ENCODE peak calls at places on chromosomes 5 and 9, in four cellular contexts. G is Peyer's patch, R is astrocyte, M is A673. N is an unnamed sample.

GRCh38 chr5:1270933-1271914 is 23.6 kb downstream of the TERT start:
- DNase-seq in G (no peak), R (no peak), M (no peak), N (no peak)

GRCh38 chr9:122340161-122340560 is 30.7 kb upstream of the PTGS1 start:
- DNase-seq in G (no peak), R (no peak), M (peak; percentile 24), N (no peak)

GRCh38 chr9:115672477-115673316 is 480.9 kb upstream of the PAPPA start:
- DNase-seq in G (no peak), R (peak; percentile 99), M (peak; percentile 72), N (no peak)

GRCh38 chr5:145980718-145981117 is 44.3 kb downstream of the SH3RF2 start:
- DNase-seq in G (no peak), R (no peak), M (no peak), N (no peak)

GRCh38 chr5:61370496-61370895 is 38.4 kb downstream of the ZSWIM6 start:
- DNase-seq in G (peak; percentile 58), R (no peak), M (no peak), N (no peak)

GRCh38 chr5:150097152-150097551 is 10.8 kb upstream of the CSF1R start:
- DNase-seq in G (no peak), R (no peak), M (no peak), N (no peak)

GRCh38 chr5:141504216-141504615 is 15.3 kb downstream of the PCDHGC5 start:
- DNase-seq in G (no peak), R (no peak), M (no peak), N (no peak)

GRCh38 chr5:140240987-140241706 is 61.8 kb downstream of the PFDN1 start:
- DNase-seq in G (peak; percentile 89), R (peak; percentile 87), M (peak; percentile 96), N (peak; percentile 97)

GRCh38 chr9:134592018-134592818 is 49.4 kb upstream of the COL5A1 start:
- DNase-seq in G (peak; percentile 45), R (peak; percentile 86), M (no peak), N (no peak)

GRCh38 chr5:73796164-73797141 is 170.5 kb downstream of the ARHGEF28 start:
- DNase-seq in G (no peak), R (peak; percentile 97), M (peak; percentile 85), N (peak; percentile 81)

GRCh38 chr9:107177243-107177839 is 105.7 kb upstream of the RAD23B start:
- DNase-seq in G (no peak), R (no peak), M (no peak), N (no peak)

GRCh38 chr9:37329576-37329975 is 92.9 kb upstream of the GRHPR start:
- DNase-seq in G (peak; percentile 54), R (peak; percentile 10), M (peak; percentile 81), N (no peak)

GRCh38 chr5:14449052-14449661 is 132.4 kb upstream of the OTULINL start:
- DNase-seq in G (no peak), R (peak; percentile 97), M (peak; percentile 46), N (no peak)

GRCh38 chr5:149921597-149921996 is 23.0 kb downstream of the PDE6A start:
- DNase-seq in G (no peak), R (no peak), M (peak; percentile 35), N (no peak)

GRCh38 chr5:149284501-149284900 is 12.8 kb downstream of the AFAP1L1 start:
- DNase-seq in G (no peak), R (no peak), M (peak; percentile 83), N (no peak)

DNA sequence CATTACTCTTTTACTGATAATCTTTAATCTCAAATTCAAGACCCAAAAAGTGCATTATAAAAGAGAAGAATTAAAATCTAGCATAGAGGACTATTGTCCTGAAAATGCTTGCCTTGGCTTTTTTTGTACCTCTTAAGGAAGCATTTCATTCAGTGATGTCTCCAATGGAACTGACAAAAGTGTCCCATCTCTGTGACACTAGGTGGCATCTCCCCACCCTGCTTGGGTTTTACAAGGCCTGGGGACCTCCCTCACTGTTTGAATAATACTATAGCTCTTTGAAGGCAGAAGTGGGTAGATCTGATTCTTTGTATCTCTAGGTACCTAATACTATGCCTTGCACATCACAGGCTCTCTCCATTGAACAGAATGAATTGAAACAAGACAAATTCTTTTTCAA is 180.6 kb downstream of the EPB41L4A start:
- DNase-seq in G (no peak), R (no peak), M (no peak), N (no peak)
- TF ChIP-seq CTCF in G (no peak), R (no peak), M (no peak), N (no peak)

DNA sequence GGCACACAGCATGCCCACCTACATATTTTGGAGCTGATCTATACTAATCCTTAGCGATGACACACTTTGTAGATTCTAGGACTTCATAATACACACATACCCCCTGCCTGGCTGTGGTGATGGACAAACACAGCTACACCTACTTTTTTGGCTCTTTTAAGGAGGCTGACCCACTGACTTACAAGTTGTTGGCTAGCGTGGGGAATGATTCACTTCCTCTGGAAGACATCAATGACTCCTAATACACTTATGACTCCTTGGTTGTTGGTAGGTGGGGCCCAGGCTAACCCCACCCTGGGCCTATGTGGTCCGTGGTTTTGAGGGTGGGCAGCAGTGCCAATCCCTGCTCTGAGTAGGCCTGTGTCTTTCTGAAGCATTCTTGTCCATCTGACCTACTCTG is 144.4 kb downstream of the SLC12A2 start:
- DNase-seq in G (no peak), R (peak; percentile 98), M (no peak), N (no peak)
- H3K27ac ChIP-seq in G (no peak overlapping the region), R (peak overlapping the region; percentile 74), M (no peak overlapping the region), N (no peak overlapping the region)

DNA sequence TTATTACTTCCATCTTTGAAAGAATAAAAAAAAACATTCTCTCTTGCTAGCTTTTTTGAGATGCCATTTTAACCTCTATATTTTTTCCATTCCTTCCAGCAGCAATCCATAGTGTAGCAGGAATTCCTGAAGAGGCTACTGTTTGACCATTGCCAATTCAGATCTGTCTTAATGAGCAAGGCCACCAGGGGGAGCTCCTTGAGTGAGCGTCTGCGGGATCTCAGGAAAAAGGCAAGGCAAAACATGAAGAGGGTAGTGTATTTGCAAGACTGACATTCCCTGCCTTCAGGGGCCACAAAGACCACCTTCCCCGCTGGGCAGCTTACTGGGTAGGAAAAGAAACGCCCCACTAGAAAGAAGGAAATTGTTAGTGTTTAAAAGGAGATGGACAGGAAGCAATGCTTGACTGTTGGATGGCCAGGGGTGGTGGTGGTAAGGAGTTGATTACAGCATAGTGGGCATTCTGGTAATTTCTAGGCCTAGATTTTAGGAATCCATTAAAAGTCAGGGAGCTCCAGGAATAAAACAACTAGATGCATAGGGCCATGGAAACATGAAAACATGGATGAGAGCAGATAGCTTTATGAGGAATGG is 206.6 kb upstream of the HAPLN1 start:
- DNase-seq in G (peak; percentile 71), R (peak; percentile 51), M (peak; percentile 66), N (peak; percentile 37)
- TF ChIP-seq CTCF in G (no peak), R (peak; percentile 72), M (peak; percentile 88), N (peak; percentile 73)

DNA sequence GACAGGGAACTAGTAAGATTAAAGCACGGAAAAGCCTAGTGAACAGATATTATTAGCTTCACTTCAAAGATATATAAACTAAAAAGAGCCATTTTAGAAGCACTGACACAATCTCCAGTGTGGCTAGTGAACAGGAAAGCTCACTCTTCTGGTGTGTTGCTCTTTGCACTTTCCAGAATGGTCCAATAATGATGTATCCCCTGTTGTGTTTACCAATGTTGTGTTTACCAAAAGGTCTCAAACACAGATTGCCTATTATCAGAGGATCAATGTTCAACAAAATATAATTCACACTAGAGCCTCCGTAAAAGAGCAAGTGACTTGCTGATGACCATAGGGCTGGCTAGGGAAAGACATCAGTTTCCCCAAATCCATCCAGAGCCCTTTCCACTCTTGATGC is 11.6 kb downstream of the KLHL3 start:
- DNase-seq in G (no peak), R (no peak), M (no peak), N (no peak)
- H3K27ac ChIP-seq in G (no peak overlapping the region), R (no peak overlapping the region), M (no peak overlapping the region), N (no peak overlapping the region)

DNA sequence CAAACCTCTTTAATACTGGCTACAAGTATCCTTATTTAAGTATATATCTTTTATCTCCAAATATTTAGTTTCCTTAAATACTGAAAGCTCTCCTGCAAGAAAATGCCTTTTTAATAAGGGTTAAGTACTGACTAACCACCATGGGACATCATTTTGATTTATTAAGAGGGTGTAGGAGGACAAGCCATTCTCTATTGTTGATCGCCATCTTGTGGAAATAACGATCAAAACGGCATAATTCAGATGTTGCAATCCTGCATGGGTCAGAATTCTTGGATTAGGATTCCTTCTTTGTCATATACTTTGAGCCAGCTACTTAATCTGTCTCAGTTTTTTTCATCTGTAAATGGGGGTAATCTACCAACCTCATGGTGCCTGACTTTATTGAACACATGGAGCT is 28.7 kb upstream of the C5orf46 start:
- DNase-seq in G (no peak), R (peak; percentile 60), M (peak; percentile 82), N (no peak)
- TF ChIP-seq CTCF in G (no peak), R (peak; percentile 66), M (peak; percentile 71), N (peak; percentile 8)